ENCODE peak calls at places on chromosomes 5 and 9, in nine cellular contexts. D is dorsolateral prefrontal cortex, N is thyroid gland, K is heart right ventricle, M is mucosa of descending colon, G is NB4, B is neuronal stem cell, C is HCT116, O is foreskin fibroblast. Y is an unnamed sample.

GRCh38 chr5:114238771-114239313 is 123.0 kb upstream of the KCNN2 start:
- DNase-seq in C (no peak), M (no peak), B (no peak), D (no peak), N (no peak), O (peak), G (no peak), K (no peak), Y (no peak)

GRCh38 chr9:110835404-110835803 is 166.8 kb downstream of the MUSK start:
- DNase-seq in G (no peak), C (peak), M (no peak), N (no peak), O (peak), B (no peak), K (no peak), D (no peak), Y (no peak)

GRCh38 chr5:6904822-6905221 is 191.6 kb downstream of the TENT4A start:
- DNase-seq in B (no peak), D (no peak), O (no peak), C (no peak), M (no peak), K (no peak), G (no peak), N (no peak), Y (no peak)

GRCh38 chr5:119435436-119436132 is 16.7 kb upstream of the HSD17B4 start:
- DNase-seq in B (no peak), K (peak), N (peak), G (peak), C (no peak), D (peak), M (peak), O (peak), Y (peak)

GRCh38 chr9:21972361-21972760 is 21.8 kb downstream of the CDKN2A start:
- DNase-seq in M (no peak), N (no peak), G (no peak), O (no peak), D (no peak), C (no peak), K (no peak), B (no peak), Y (no peak)

GRCh38 chr9:80359941-80360881 is 788.4 kb downstream of the TLE4 start:
- DNase-seq in D (peak), B (no peak), C (no peak), K (no peak), M (no peak), G (no peak), N (no peak), O (no peak), Y (no peak)

GRCh38 chr5:109399092-109399759 is 10.5 kb downstream of the PJA2 start:
- DNase-seq in M (no peak), C (no peak), D (no peak), B (no peak), G (no peak), N (no peak), O (no peak), K (peak), Y (no peak)

GRCh38 chr9:95772320-95773060 is 103.0 kb upstream of the ERCC6L2 start:
- DNase-seq in N (no peak), O (peak), M (peak), C (no peak), G (no peak), D (no peak), B (peak), K (peak), Y (peak)

GRCh38 chr9:9598723-9599122 is 1014.1 kb downstream of the PTPRD start:
- DNase-seq in O (no peak), G (peak), K (no peak), C (no peak), M (no peak), D (no peak), B (no peak), N (no peak), Y (no peak)

GRCh38 chr9:8718121-8718725 is 918.6 kb upstream of the DMAC1 start:
- DNase-seq in C (no peak), D (no peak), K (no peak), B (no peak), O (no peak), N (no peak), G (no peak), M (no peak), Y (no peak)

GRCh38 chr5:83844320-83845068 is 123.8 kb upstream of the HAPLN1 start:
- DNase-seq in D (no peak), B (no peak), N (no peak), M (no peak), G (peak), C (no peak), K (no peak), O (no peak), Y (no peak)

GRCh38 chr5:101425345-101425744 is 522.3 kb upstream of the ST8SIA4 start:
- DNase-seq in N (no peak), D (no peak), K (no peak), B (no peak), C (no peak), O (peak), M (no peak), G (no peak), Y (no peak)

DNA sequence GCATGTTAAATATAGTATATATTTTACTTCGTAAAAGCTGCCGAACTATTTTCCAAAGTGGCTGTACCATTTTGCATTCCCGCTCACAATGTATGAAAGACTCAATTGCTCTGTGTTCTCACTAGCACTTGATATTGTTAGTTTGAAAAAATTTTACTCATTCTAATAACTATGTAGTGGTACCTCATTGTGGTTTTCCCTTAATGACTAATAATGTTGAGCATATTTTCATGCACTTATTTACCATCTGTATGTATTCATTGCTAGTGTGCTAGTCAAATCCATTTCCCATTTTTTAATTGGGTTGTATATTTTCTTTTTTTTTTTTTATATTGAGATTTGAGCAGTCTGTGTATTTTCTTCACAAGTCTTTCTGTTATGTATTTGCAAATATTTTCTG is 58.4 kb downstream of the RANBP17 start:
- DNase-seq in O (no peak), D (no peak), C (no peak), K (no peak), G (no peak), B (no peak), N (no peak), M (no peak), Y (no peak)
- H3K4me3 ChIP-seq in O (no peak), D (no peak), C (no peak), K (no peak), G (no peak), B (no peak), N (no peak), M (no peak), Y (no peak)

DNA sequence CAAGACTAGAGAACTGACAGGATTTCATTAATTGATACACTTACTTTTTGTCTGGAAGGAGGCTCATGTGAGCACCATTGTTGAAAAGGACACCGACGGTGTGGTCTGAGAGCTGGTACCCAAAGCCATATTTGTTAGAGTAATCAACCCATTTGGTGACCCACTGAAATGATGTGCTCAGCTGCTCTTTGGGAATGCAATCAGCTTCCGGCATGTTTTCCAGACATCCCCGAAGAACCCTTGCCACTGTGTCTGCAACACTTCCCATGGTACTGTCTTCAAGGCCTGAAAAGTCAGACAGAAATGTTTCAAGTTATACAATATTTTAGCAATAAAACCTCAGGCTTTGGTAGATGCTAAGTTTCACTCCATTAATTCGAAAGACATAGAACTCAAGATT is 4.4 kb downstream of the PLK2 start:
- DNase-seq in C (no peak), K (no peak), N (no peak), G (no peak), M (no peak), O (no peak), B (no peak), D (no peak), Y (no peak)
- H3K4me3 ChIP-seq in C (no peak), K (peak), N (no peak), G (no peak), M (no peak), O (peak), B (no peak), D (peak), Y (no peak)

GRCh38 chr5:72608922-72609321 is 101.7 kb upstream of the ZNF366 start:
- DNase-seq in B (no peak), M (no peak), C (no peak), D (no peak), O (no peak), N (no peak), G (no peak), K (no peak), Y (no peak)
- H3K4me3 ChIP-seq in B (no peak), M (no peak), C (no peak), D (no peak), O (no peak), N (no peak), G (no peak), K (no peak), Y (no peak)

DNA sequence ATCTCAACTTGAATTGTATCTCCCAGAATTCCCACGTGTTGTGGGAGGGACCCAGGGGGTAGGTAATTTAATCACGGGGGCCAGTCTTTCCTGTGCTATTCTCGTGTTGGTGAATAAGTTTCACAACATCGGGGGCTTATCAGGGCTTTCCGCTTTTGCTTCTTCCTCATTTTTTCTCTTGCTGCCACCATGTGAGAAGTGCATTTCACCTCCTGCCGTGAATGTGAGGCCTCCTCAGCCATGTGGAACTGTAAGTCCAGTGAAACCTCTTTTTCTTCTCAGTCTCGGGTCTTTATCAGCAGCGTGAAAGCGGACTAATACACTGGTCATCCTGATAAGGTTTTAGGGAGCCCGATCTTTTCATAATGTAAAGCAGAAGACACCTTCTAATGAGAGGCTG is 687.0 kb upstream of the FTMT start:
- DNase-seq in C (no peak), N (no peak), B (no peak), O (no peak), D (no peak), G (peak), M (no peak), K (no peak), Y (no peak)
- H3K4me3 ChIP-seq in C (no peak), N (no peak), B (no peak), O (no peak), D (no peak), G (peak), M (no peak), K (no peak), Y (no peak)

GRCh38 chr9:74500584-74500924 is 3.4 kb downstream of the RORB start:
- DNase-seq in M (no peak), D (no peak), C (no peak), B (peak), O (no peak), G (no peak), K (no peak), N (no peak), Y (peak)
- H3K4me3 ChIP-seq in M (no peak), D (peak), C (no peak), B (no peak), O (no peak), G (no peak), K (peak), N (no peak), Y (peak)

GRCh38 chr9:79257215-79257614 is 314.6 kb upstream of the TLE4 start:
- DNase-seq in M (peak), C (no peak), B (no peak), D (peak), G (no peak), N (no peak), K (no peak), O (no peak), Y (no peak)
- H3K4me3 ChIP-seq in M (no peak), C (no peak), B (peak), D (peak), G (no peak), N (peak), K (peak), O (peak), Y (no peak)

DNA sequence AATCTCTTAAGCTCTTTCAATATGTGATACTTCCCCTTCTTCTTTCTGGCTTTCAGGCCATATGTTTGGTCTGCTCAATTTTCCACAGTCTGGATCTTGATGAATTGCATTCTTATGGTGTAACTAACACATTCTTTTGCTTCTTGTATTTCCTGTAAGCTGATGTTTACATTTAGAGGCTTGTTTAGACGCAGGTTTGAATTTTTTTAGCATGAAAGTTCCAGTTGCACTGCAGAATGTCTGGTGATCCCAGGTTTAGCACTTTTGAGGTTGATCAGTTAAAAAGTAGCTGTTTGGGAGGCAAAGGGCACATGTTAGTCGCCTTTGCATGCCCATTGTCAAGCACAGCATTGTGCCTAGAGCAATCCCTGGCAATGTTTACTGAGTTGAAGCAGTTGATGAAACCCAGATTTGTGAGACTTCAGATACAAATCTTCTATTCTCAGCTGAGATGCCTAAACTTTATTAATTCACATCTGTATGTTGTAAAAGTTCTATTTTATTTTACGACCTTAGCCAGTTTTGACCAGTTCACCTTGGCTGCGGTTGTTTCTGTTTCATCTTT is 59.6 kb upstream of the SPATA31C2 start:
- DNase-seq in G (peak), D (no peak), N (no peak), K (no peak), M (no peak), C (no peak), O (peak), B (no peak), Y (no peak)
- H3K4me3 ChIP-seq in G (no peak), D (no peak), N (no peak), K (no peak), M (no peak), C (no peak), O (peak), B (no peak), Y (peak)

DNA sequence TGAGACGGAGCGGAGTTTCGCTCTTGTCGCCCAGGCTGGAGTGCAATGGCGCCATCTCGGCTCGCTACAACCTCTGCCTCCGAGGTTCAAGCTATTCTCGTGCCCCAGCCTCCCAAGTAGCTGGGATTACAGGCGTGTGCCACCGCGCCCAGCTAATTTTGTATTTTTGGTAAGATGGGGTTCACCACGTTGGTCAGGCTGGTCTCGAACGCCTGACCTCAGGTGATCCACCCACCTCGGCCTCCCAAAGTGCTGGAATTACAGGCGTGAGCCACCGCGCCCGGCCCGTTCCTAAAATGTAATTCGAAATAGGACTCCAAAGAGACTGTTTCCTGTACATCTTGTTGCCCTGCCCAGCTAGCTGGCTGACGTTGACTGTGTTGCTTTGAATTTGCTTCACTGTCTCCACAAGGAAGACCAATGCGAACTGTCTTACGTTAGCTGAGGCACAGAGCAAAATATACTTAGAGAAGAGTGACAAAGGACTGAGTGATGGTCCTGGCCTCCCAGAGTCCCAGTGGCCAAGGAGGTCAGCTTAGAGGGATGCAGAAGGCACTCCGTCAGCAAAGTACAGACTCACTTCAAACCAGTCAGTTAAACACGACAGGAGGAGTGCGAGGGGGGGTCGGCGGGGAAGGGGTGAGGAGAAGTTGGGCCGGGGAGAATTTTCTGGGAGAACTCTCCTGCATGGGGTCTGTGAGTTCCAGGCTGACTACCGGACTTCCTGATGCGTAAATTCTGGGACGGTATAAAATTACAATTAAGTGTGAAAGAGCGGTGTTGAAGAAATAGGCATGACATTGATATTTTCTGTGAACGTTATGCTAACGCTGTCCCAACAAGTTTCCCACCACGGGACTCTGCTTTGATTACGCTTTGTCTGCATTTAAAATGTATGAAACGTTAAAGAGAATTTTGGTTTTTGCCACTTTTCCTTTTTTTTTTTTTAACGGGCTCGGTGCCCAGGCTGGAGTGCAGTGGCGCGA is 6.8 kb upstream of the TRIM41 start:
- DNase-seq in B (no peak), N (no peak), M (no peak), C (no peak), O (no peak), G (peak), K (no peak), D (no peak), Y (no peak)
- H3K4me3 ChIP-seq in B (peak), N (no peak), M (no peak), C (no peak), O (peak), G (peak), K (peak), D (peak), Y (peak)